ENCODE peak calls at places on chromosomes 1 and 21, in nine cellular contexts. K is pancreas; A is breast epithelium; D is fibroblast of lung; B is heart right ventricle; F is prostate gland; X is mesenchymal stem cell; G is IMR-90; P is CD8-positive, alpha-beta T cell. W is an unnamed sample. For H3K27me3, the result is how much of the 10 kb centered on the place peaks cover.

GRCh38 chr1:84327830-84328229 is 26.3 kb downstream of the SAMD13 start:
- DNase-seq in K (no peak), A (no peak), D (no peak), B (no peak), F (no peak), X (no peak), G (no peak), P (no peak), W (no peak)

GRCh38 chr1:111873460-111873859 is 116.0 kb downstream of the KCND3 start:
- DNase-seq in K (no peak), A (no peak), D (no peak), B (no peak), F (no peak), X (no peak), G (no peak), P (no peak), W (no peak)

GRCh38 chr1:6098303-6099215 is 52.9 kb downstream of the KCNAB2 start:
- DNase-seq in K (peak), A (no peak), D (peak), B (no peak), F (no peak), X (no peak), G (no peak), P (no peak), W (peak)

GRCh38 chr1:171292799-171293198 is 21.2 kb upstream of the FMO4 start:
- DNase-seq in K (no peak), A (no peak), D (peak), B (no peak), F (no peak), X (no peak), G (peak), P (no peak), W (no peak)

GRCh38 chr1:166839600-166840308 is 479 bp downstream of the POGK start:
- DNase-seq in K (peak), A (peak), D (peak), B (peak), F (peak), X (peak), G (peak), P (peak), W (peak)

GRCh38 chr1:94418664-94419655 is 771 bp downstream of the ABCD3 start:
- DNase-seq in K (peak), A (peak), D (peak), B (peak), F (peak), X (peak), G (peak), P (no peak), W (peak)

GRCh38 chr21:33063365-33063883 is 6.5 kb upstream of the OLIG1 start:
- DNase-seq in K (no peak), A (no peak), D (no peak), B (no peak), F (no peak), X (no peak), G (no peak), P (no peak), W (no peak)

GRCh38 chr1:74426208-74426932 is 86.0 kb downstream of the LRRC53 start:
- DNase-seq in K (no peak), A (no peak), D (peak), B (no peak), F (no peak), X (no peak), G (peak), P (no peak), W (no peak)

GRCh38 chr1:234188454-234188792 is 184.8 kb upstream of the COA6 start:
- DNase-seq in K (no peak), A (peak), D (no peak), B (no peak), F (no peak), X (no peak), G (no peak), P (no peak), W (peak)

GRCh38 chr21:29613021-29613420 is 314.3 kb downstream of the BACH1 start:
- DNase-seq in K (no peak), A (no peak), D (peak), B (no peak), F (no peak), X (no peak), G (peak), P (no peak), W (no peak)

GRCh38 chr1:162301696-162302095 is 75.0 kb downstream of the SPATA46 start:
- DNase-seq in K (no peak), A (no peak), D (no peak), B (no peak), F (no peak), X (no peak), G (no peak), P (no peak), W (no peak)

GRCh38 chr21:44930543-44930981 is 9.3 kb upstream of the SLX9 start:
- DNase-seq in K (peak), A (no peak), D (no peak), B (peak), F (no peak), X (peak), G (no peak), P (peak), W (no peak)

GRCh38 chr1:226619031-226619430 is 70.5 kb downstream of the STUM start:
- DNase-seq in K (no peak), A (no peak), D (no peak), B (no peak), F (no peak), X (no peak), G (no peak), P (no peak), W (no peak)

GRCh38 chr1:205172729-205173366 is 38.7 kb downstream of the DSTYK start:
- DNase-seq in K (no peak), A (no peak), D (peak), B (no peak), F (no peak), X (peak), G (peak), P (no peak), W (no peak)

GRCh38 chr1:15332525-15332924 is 77.2 kb upstream of the EFHD2 start:
- DNase-seq in K (no peak), A (no peak), D (no peak), B (no peak), F (no peak), X (peak), G (peak), P (no peak), W (no peak)

GRCh38 chr1:93437976-93438605 is 9.8 kb upstream of the FNBP1L start:
- DNase-seq in K (no peak), A (no peak), D (peak), B (no peak), F (no peak), X (peak), G (peak), P (no peak), W (no peak)

GRCh38 chr1:43062527-43063080 is 103.9 kb upstream of the SLC2A1 start:
- DNase-seq in K (no peak), A (no peak), D (no peak), B (no peak), F (no peak), X (no peak), G (no peak), P (no peak), W (no peak)

GRCh38 chr1:177659259-177659658 is 310.6 kb downstream of the SEC16B start:
- DNase-seq in K (no peak), A (no peak), D (no peak), B (no peak), F (no peak), X (no peak), G (no peak), P (no peak), W (no peak)

GRCh38 chr1:207034998-207035397 is 2.4 kb upstream of the C1orf116 start:
- DNase-seq in K (no peak), A (no peak), D (peak), B (no peak), F (no peak), X (peak), G (peak), P (no peak), W (no peak)

GRCh38 chr1:214658785-214659184 is 55.8 kb downstream of the CENPF start:
- DNase-seq in K (no peak), A (no peak), D (peak), B (no peak), F (no peak), X (peak), G (peak), P (no peak), W (peak)

GRCh38 chr1:204978782-204979181 is 64.2 kb upstream of the CNTN2 start:
- DNase-seq in K (no peak), A (no peak), D (no peak), B (no peak), F (no peak), X (no peak), G (no peak), P (no peak), W (no peak)

GRCh38 chr1:62175568-62176179 is 19.0 kb upstream of the L1TD1 start:
- DNase-seq in K (no peak), A (no peak), D (peak), B (no peak), F (peak), X (peak), G (peak), P (no peak), W (peak)

GRCh38 chr1:229456016-229456415 is 22.1 kb upstream of the ACTA1 start:
- DNase-seq in K (no peak), A (no peak), D (peak), B (no peak), F (no peak), X (no peak), G (no peak), P (no peak), W (no peak)

GRCh38 chr1:64019818-64020217 is 183.6 kb upstream of the UBE2U start:
- DNase-seq in K (no peak), A (peak), D (peak), B (no peak), F (no peak), X (peak), G (peak), P (no peak), W (peak)

GRCh38 chr21:34770581-34770980 is 101.8 kb downstream of the CLIC6 start:
- DNase-seq in K (no peak), A (no peak), D (peak), B (no peak), F (no peak), X (no peak), G (no peak), P (no peak), W (no peak)
- H3K27me3 ChIP-seq in K (under half), A (under half), D (under half), B (under half), F (under half), X (under half), G (under half), P (under half), W (under half)

GRCh38 chr1:203630697-203631096 is 4.1 kb downstream of the ATP2B4 start:
- DNase-seq in K (no peak), A (no peak), D (no peak), B (no peak), F (no peak), X (no peak), G (no peak), P (no peak), W (peak)
- H3K27me3 ChIP-seq in K (under half), A (under half), D (under half), B (under half), F (under half), X (under half), G (under half), P (under half), W (under half)

GRCh38 chr1:2946291-2946690 is 75.0 kb upstream of the ACTRT2 start:
- DNase-seq in K (peak), A (no peak), D (no peak), B (no peak), F (no peak), X (no peak), G (no peak), P (no peak), W (no peak)
- H3K27me3 ChIP-seq in K (under half), A (half or more), D (under half), B (under half), F (under half), X (under half), G (under half), P (under half), W (under half)

DNA sequence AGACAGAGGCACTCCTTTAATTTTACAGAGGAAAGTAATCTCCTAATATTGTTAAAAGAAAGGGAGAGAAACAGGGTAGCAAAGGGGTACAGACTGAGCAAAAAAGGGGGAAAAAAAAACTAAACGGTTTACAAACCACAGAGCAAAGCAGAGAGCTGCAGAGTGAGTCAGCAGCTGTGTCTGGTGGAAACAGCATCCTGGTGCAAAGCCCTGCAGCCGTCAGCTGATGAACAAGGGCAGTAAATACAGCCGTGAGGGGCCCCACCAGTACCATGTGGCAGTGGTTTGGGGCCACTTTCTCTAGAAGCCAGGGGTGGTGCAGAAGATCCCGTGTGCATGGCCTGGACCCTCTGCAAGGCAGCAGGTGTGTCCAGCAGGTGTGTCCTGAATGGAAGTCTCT is 111.3 kb downstream of the ERG start:
- DNase-seq in K (no peak), A (no peak), D (peak), B (no peak), F (no peak), X (peak), G (no peak), P (no peak), W (no peak)
- H3K27me3 ChIP-seq in K (under half), A (under half), D (under half), B (under half), F (under half), X (under half), G (under half), P (under half), W (under half)